ENCODE peak calls at places on chromosomes 1 and 21, in four cellular contexts. One of them, this sample, is unnamed.

GRCh38 chr1:162235261-162235780 is 141.3 kb downstream of the SPATA46 start:
- DNase-seq in NCI-H1417: no peak
- DNase-seq in CD4-positive, CD25-positive, alpha-beta regulatory T cell: no peak
- DNase-seq in psoas muscle: no peak
- DNase-seq in this sample: no peak

GRCh38 chr1:69569983-69570755 is 2.4 kb downstream of the LRRC7 start:
- DNase-seq in NCI-H1417: no peak
- DNase-seq in CD4-positive, CD25-positive, alpha-beta regulatory T cell: no peak
- DNase-seq in psoas muscle: no peak
- DNase-seq in this sample: no peak

GRCh38 chr21:45209685-45210284 is 77.9 kb downstream of the POFUT2 start:
- DNase-seq in NCI-H1417: no peak
- DNase-seq in CD4-positive, CD25-positive, alpha-beta regulatory T cell: no peak
- DNase-seq in psoas muscle: no peak
- DNase-seq in this sample: peak

GRCh38 chr1:32100359-32100758 is 7.5 kb upstream of the KPNA6 start:
- DNase-seq in NCI-H1417: no peak
- DNase-seq in CD4-positive, CD25-positive, alpha-beta regulatory T cell: no peak
- DNase-seq in psoas muscle: no peak
- DNase-seq in this sample: no peak

GRCh38 chr1:231160851-231161710 is 777 bp upstream of the TRIM67 start:
- DNase-seq in NCI-H1417: peak
- DNase-seq in CD4-positive, CD25-positive, alpha-beta regulatory T cell: no peak
- DNase-seq in psoas muscle: no peak
- DNase-seq in this sample: no peak

GRCh38 chr1:239386453-239387303 is at the start of gene CHRM3:
- DNase-seq in NCI-H1417: peak
- DNase-seq in CD4-positive, CD25-positive, alpha-beta regulatory T cell: no peak
- DNase-seq in psoas muscle: peak
- DNase-seq in this sample: no peak

GRCh38 chr1:202154766-202155477 is 5.5 kb downstream of the PTPN7 start:
- DNase-seq in NCI-H1417: no peak
- DNase-seq in CD4-positive, CD25-positive, alpha-beta regulatory T cell: peak
- DNase-seq in psoas muscle: no peak
- DNase-seq in this sample: peak

GRCh38 chr1:77594366-77595112 is 87.9 kb downstream of the ZZZ3 start:
- DNase-seq in NCI-H1417: no peak
- DNase-seq in CD4-positive, CD25-positive, alpha-beta regulatory T cell: no peak
- DNase-seq in psoas muscle: no peak
- DNase-seq in this sample: no peak

GRCh38 chr1:248891758-248892157 is 14.3 kb upstream of the PGBD2 start:
- DNase-seq in NCI-H1417: no peak
- DNase-seq in CD4-positive, CD25-positive, alpha-beta regulatory T cell: no peak
- DNase-seq in psoas muscle: no peak
- DNase-seq in this sample: no peak

GRCh38 chr1:28507247-28507645 is 1.4 kb downstream of the RCC1 start:
- DNase-seq in NCI-H1417: no peak
- DNase-seq in CD4-positive, CD25-positive, alpha-beta regulatory T cell: no peak
- DNase-seq in psoas muscle: no peak
- DNase-seq in this sample: no peak

GRCh38 chr21:19236209-19236608 is 832.6 kb upstream of the TMPRSS15 start:
- DNase-seq in NCI-H1417: no peak
- DNase-seq in CD4-positive, CD25-positive, alpha-beta regulatory T cell: no peak
- DNase-seq in psoas muscle: no peak
- DNase-seq in this sample: no peak

GRCh38 chr1:91687452-91687851 is 186.8 kb downstream of the CDC7 start:
- DNase-seq in NCI-H1417: no peak
- DNase-seq in CD4-positive, CD25-positive, alpha-beta regulatory T cell: no peak
- DNase-seq in psoas muscle: no peak
- DNase-seq in this sample: no peak

GRCh38 chr1:209585672-209586071 is 2.2 kb downstream of the CAMK1G start:
- DNase-seq in NCI-H1417: peak
- DNase-seq in CD4-positive, CD25-positive, alpha-beta regulatory T cell: no peak
- DNase-seq in psoas muscle: peak
- DNase-seq in this sample: no peak

GRCh38 chr1:59999746-60000145 is 73.2 kb upstream of the CYP2J2 start:
- DNase-seq in NCI-H1417: no peak
- DNase-seq in CD4-positive, CD25-positive, alpha-beta regulatory T cell: no peak
- DNase-seq in psoas muscle: no peak
- DNase-seq in this sample: no peak

GRCh38 chr1:95238304-95238703 is 4.3 kb downstream of the RWDD3 start:
- DNase-seq in NCI-H1417: no peak
- DNase-seq in CD4-positive, CD25-positive, alpha-beta regulatory T cell: no peak
- DNase-seq in psoas muscle: no peak
- DNase-seq in this sample: no peak

GRCh38 chr1:228393811-228394570 is 12.6 kb downstream of the TRIM11 start:
- DNase-seq in NCI-H1417: no peak
- DNase-seq in CD4-positive, CD25-positive, alpha-beta regulatory T cell: no peak
- DNase-seq in psoas muscle: no peak
- DNase-seq in this sample: no peak

GRCh38 chr1:205939690-205940330 is 3.4 kb downstream of the SLC26A9 start:
- DNase-seq in NCI-H1417: peak
- DNase-seq in CD4-positive, CD25-positive, alpha-beta regulatory T cell: peak
- DNase-seq in psoas muscle: no peak
- DNase-seq in this sample: no peak

GRCh38 chr1:202802998-202803932 is 5.0 kb downstream of the KDM5B start:
- DNase-seq in NCI-H1417: no peak
- DNase-seq in CD4-positive, CD25-positive, alpha-beta regulatory T cell: no peak
- DNase-seq in psoas muscle: no peak
- DNase-seq in this sample: no peak

GRCh38 chr1:189606795-189607476 is 870.7 kb downstream of the BRINP3 start:
- DNase-seq in NCI-H1417: no peak
- DNase-seq in CD4-positive, CD25-positive, alpha-beta regulatory T cell: no peak
- DNase-seq in psoas muscle: no peak
- DNase-seq in this sample: no peak